ENCODE peak calls at places on chromosomes 13 and 19, in ten cellular contexts. One of them, this sample, is unnamed. For H3K4me1, the result is how much of the 10 kb centered on the place peaks cover.

GRCh38 chr19:29326849-29327840 is 114.2 kb upstream of the UQCRFS1 start:
- DNase-seq in psoas muscle: no peak
- DNase-seq in CD8-positive, alpha-beta memory T cell: no peak
- DNase-seq in astrocyte: no peak
- DNase-seq in BE2C: no peak
- DNase-seq in heart left ventricle: no peak
- DNase-seq in PC-3: no peak
- DNase-seq in tibial nerve: no peak
- DNase-seq in fibroblast of lung: no peak
- DNase-seq in hepatocyte: no peak
- DNase-seq in this sample: no peak

GRCh38 chr19:12331211-12331941 is 2.1 kb downstream of the ZNF563 start:
- DNase-seq in BE2C: no peak
- DNase-seq in CD8-positive, alpha-beta memory T cell: no peak
- DNase-seq in PC-3: no peak
- DNase-seq in fibroblast of lung: no peak
- DNase-seq in astrocyte: no peak
- DNase-seq in tibial nerve: no peak
- DNase-seq in heart left ventricle: no peak
- DNase-seq in psoas muscle: no peak
- DNase-seq in hepatocyte: peak
- DNase-seq in this sample: no peak

GRCh38 chr19:16442386-16443276 is 29.1 kb downstream of the EPS15L1 start:
- DNase-seq in hepatocyte: peak
- DNase-seq in psoas muscle: no peak
- DNase-seq in PC-3: no peak
- DNase-seq in CD8-positive, alpha-beta memory T cell: no peak
- DNase-seq in heart left ventricle: no peak
- DNase-seq in fibroblast of lung: no peak
- DNase-seq in astrocyte: no peak
- DNase-seq in BE2C: peak
- DNase-seq in tibial nerve: no peak
- DNase-seq in this sample: peak

GRCh38 chr13:59274958-59275727 is 888.6 kb downstream of the DIAPH3 start:
- DNase-seq in fibroblast of lung: no peak
- DNase-seq in hepatocyte: no peak
- DNase-seq in astrocyte: no peak
- DNase-seq in tibial nerve: no peak
- DNase-seq in PC-3: no peak
- DNase-seq in psoas muscle: no peak
- DNase-seq in heart left ventricle: no peak
- DNase-seq in BE2C: no peak
- DNase-seq in CD8-positive, alpha-beta memory T cell: no peak
- DNase-seq in this sample: no peak

GRCh38 chr13:64453831-64454230 is 2776.3 kb downstream of the PCDH9 start:
- DNase-seq in astrocyte: no peak
- DNase-seq in psoas muscle: no peak
- DNase-seq in CD8-positive, alpha-beta memory T cell: no peak
- DNase-seq in tibial nerve: no peak
- DNase-seq in BE2C: peak
- DNase-seq in hepatocyte: no peak
- DNase-seq in PC-3: no peak
- DNase-seq in fibroblast of lung: no peak
- DNase-seq in heart left ventricle: no peak
- DNase-seq in this sample: no peak

GRCh38 chr19:18519962-18520847 is 1.7 kb downstream of the ELL start:
- DNase-seq in astrocyte: peak
- DNase-seq in hepatocyte: peak
- DNase-seq in psoas muscle: peak
- DNase-seq in fibroblast of lung: peak
- DNase-seq in tibial nerve: peak
- DNase-seq in CD8-positive, alpha-beta memory T cell: peak
- DNase-seq in PC-3: peak
- DNase-seq in heart left ventricle: no peak
- DNase-seq in BE2C: peak
- DNase-seq in this sample: peak

GRCh38 chr13:29849731-29850212 is 645 bp downstream of the UBL3 start:
- DNase-seq in BE2C: peak
- DNase-seq in astrocyte: peak
- DNase-seq in psoas muscle: peak
- DNase-seq in heart left ventricle: peak
- DNase-seq in tibial nerve: peak
- DNase-seq in CD8-positive, alpha-beta memory T cell: peak
- DNase-seq in hepatocyte: peak
- DNase-seq in fibroblast of lung: peak
- DNase-seq in PC-3: peak
- DNase-seq in this sample: peak

GRCh38 chr13:109673477-109673876 is 112.9 kb downstream of the IRS2 start:
- DNase-seq in PC-3: no peak
- DNase-seq in CD8-positive, alpha-beta memory T cell: no peak
- DNase-seq in BE2C: no peak
- DNase-seq in hepatocyte: no peak
- DNase-seq in fibroblast of lung: no peak
- DNase-seq in psoas muscle: no peak
- DNase-seq in astrocyte: peak
- DNase-seq in heart left ventricle: no peak
- DNase-seq in tibial nerve: no peak
- DNase-seq in this sample: no peak

GRCh38 chr19:41626877-41627276 is at the start of gene CEACAM4:
- DNase-seq in BE2C: no peak
- DNase-seq in psoas muscle: no peak
- DNase-seq in fibroblast of lung: no peak
- DNase-seq in CD8-positive, alpha-beta memory T cell: no peak
- DNase-seq in astrocyte: no peak
- DNase-seq in PC-3: no peak
- DNase-seq in hepatocyte: no peak
- DNase-seq in tibial nerve: peak
- DNase-seq in heart left ventricle: no peak
- DNase-seq in this sample: peak

GRCh38 chr19:12639901-12640613 is 26.5 kb downstream of the MAN2B1 start:
- DNase-seq in heart left ventricle: peak
- DNase-seq in PC-3: peak
- DNase-seq in CD8-positive, alpha-beta memory T cell: peak
- DNase-seq in tibial nerve: peak
- DNase-seq in BE2C: peak
- DNase-seq in astrocyte: peak
- DNase-seq in psoas muscle: peak
- DNase-seq in fibroblast of lung: peak
- DNase-seq in hepatocyte: peak
- DNase-seq in this sample: peak

GRCh38 chr13:74683411-74683810 is 549.2 kb upstream of the KLF12 start:
- DNase-seq in CD8-positive, alpha-beta memory T cell: no peak
- DNase-seq in tibial nerve: no peak
- DNase-seq in BE2C: no peak
- DNase-seq in PC-3: peak
- DNase-seq in heart left ventricle: no peak
- DNase-seq in psoas muscle: no peak
- DNase-seq in fibroblast of lung: no peak
- DNase-seq in astrocyte: no peak
- DNase-seq in hepatocyte: no peak
- DNase-seq in this sample: no peak

GRCh38 chr13:112743451-112744305 is 53.8 kb downstream of the ATP11A start:
- DNase-seq in heart left ventricle: no peak
- DNase-seq in BE2C: no peak
- DNase-seq in hepatocyte: no peak
- DNase-seq in fibroblast of lung: no peak
- DNase-seq in PC-3: no peak
- DNase-seq in astrocyte: no peak
- DNase-seq in tibial nerve: no peak
- DNase-seq in psoas muscle: no peak
- DNase-seq in CD8-positive, alpha-beta memory T cell: no peak
- DNase-seq in this sample: no peak

GRCh38 chr19:44303976-44304568 is 753 bp downstream of the ZNF235 start:
- DNase-seq in BE2C: peak
- DNase-seq in psoas muscle: no peak
- DNase-seq in PC-3: peak
- DNase-seq in fibroblast of lung: no peak
- DNase-seq in heart left ventricle: no peak
- DNase-seq in tibial nerve: no peak
- DNase-seq in CD8-positive, alpha-beta memory T cell: no peak
- DNase-seq in hepatocyte: peak
- DNase-seq in astrocyte: peak
- DNase-seq in this sample: no peak

GRCh38 chr19:54923276-54923675 is 17.3 kb downstream of the NCR1 start:
- DNase-seq in psoas muscle: no peak
- DNase-seq in BE2C: no peak
- DNase-seq in hepatocyte: no peak
- DNase-seq in fibroblast of lung: no peak
- DNase-seq in PC-3: no peak
- DNase-seq in tibial nerve: no peak
- DNase-seq in CD8-positive, alpha-beta memory T cell: no peak
- DNase-seq in astrocyte: no peak
- DNase-seq in heart left ventricle: no peak
- DNase-seq in this sample: no peak

GRCh38 chr13:39565036-39565949 is 37.7 kb downstream of the LHFPL6 start:
- DNase-seq in tibial nerve: no peak
- DNase-seq in CD8-positive, alpha-beta memory T cell: no peak
- DNase-seq in psoas muscle: peak
- DNase-seq in hepatocyte: peak
- DNase-seq in PC-3: peak
- DNase-seq in heart left ventricle: no peak
- DNase-seq in astrocyte: peak
- DNase-seq in fibroblast of lung: peak
- DNase-seq in BE2C: no peak
- DNase-seq in this sample: no peak

GRCh38 chr13:100512422-100512821 is 76.2 kb downstream of the GGACT start:
- DNase-seq in BE2C: no peak
- DNase-seq in PC-3: no peak
- DNase-seq in fibroblast of lung: peak
- DNase-seq in astrocyte: peak
- DNase-seq in hepatocyte: no peak
- DNase-seq in psoas muscle: no peak
- DNase-seq in heart left ventricle: no peak
- DNase-seq in CD8-positive, alpha-beta memory T cell: no peak
- DNase-seq in tibial nerve: no peak
- DNase-seq in this sample: no peak

GRCh38 chr19:9498183-9498902 is at the start of gene ZNF560:
- DNase-seq in heart left ventricle: peak
- DNase-seq in BE2C: peak
- DNase-seq in hepatocyte: no peak
- DNase-seq in psoas muscle: no peak
- DNase-seq in fibroblast of lung: peak
- DNase-seq in astrocyte: peak
- DNase-seq in CD8-positive, alpha-beta memory T cell: no peak
- DNase-seq in PC-3: no peak
- DNase-seq in tibial nerve: no peak
- DNase-seq in this sample: no peak

DNA sequence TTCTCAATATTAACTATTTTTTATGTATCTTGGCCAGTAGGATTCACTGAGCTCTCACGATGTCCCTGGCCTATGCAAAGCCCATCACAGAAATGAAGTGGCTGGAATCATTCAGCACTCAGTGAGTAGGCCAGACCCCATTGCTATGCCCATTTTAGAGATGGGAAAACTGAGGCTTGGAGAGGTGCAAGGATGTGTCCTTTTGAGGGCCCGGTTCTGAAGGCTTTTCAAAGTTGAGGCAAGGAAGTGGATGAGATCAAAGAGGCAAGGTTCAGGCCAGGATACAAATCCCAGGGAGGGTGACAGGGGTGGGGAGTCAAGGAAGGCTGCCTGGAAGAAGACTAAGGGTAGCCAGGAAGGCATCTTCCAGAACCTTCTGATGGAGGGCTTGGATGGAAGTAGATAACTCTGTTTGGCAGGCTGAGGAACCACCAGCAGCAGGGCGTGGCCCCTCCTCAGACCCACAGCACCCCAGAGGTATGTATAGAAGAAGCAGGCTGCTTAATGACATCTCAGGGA is 18.8 kb upstream of the ERCC1 start:
- DNase-seq in heart left ventricle: no peak
- DNase-seq in fibroblast of lung: no peak
- DNase-seq in tibial nerve: no peak
- DNase-seq in hepatocyte: no peak
- DNase-seq in psoas muscle: no peak
- DNase-seq in BE2C: no peak
- DNase-seq in PC-3: no peak
- DNase-seq in CD8-positive, alpha-beta memory T cell: no peak
- DNase-seq in astrocyte: no peak
- DNase-seq in this sample: no peak
- H3K4me1 ChIP-seq in heart left ventricle: under half
- H3K4me1 ChIP-seq in fibroblast of lung: under half
- H3K4me1 ChIP-seq in tibial nerve: half or more
- H3K4me1 ChIP-seq in hepatocyte: under half
- H3K4me1 ChIP-seq in psoas muscle: under half
- H3K4me1 ChIP-seq in BE2C: under half
- H3K4me1 ChIP-seq in PC-3: under half
- H3K4me1 ChIP-seq in CD8-positive, alpha-beta memory T cell: under half
- H3K4me1 ChIP-seq in astrocyte: under half
- H3K4me1 ChIP-seq in this sample: under half

GRCh38 chr19:11024259-11024658 is 63.4 kb downstream of the SMARCA4 start:
- DNase-seq in psoas muscle: peak
- DNase-seq in tibial nerve: no peak
- DNase-seq in astrocyte: no peak
- DNase-seq in BE2C: no peak
- DNase-seq in CD8-positive, alpha-beta memory T cell: no peak
- DNase-seq in hepatocyte: no peak
- DNase-seq in fibroblast of lung: no peak
- DNase-seq in PC-3: no peak
- DNase-seq in heart left ventricle: no peak
- DNase-seq in this sample: no peak
- H3K4me1 ChIP-seq in psoas muscle: under half
- H3K4me1 ChIP-seq in tibial nerve: under half
- H3K4me1 ChIP-seq in astrocyte: under half
- H3K4me1 ChIP-seq in BE2C: under half
- H3K4me1 ChIP-seq in CD8-positive, alpha-beta memory T cell: under half
- H3K4me1 ChIP-seq in hepatocyte: under half
- H3K4me1 ChIP-seq in fibroblast of lung: under half
- H3K4me1 ChIP-seq in PC-3: under half
- H3K4me1 ChIP-seq in heart left ventricle: under half
- H3K4me1 ChIP-seq in this sample: under half

GRCh38 chr13:48630291-48630690 is 23.4 kb upstream of the CYSLTR2 start:
- DNase-seq in tibial nerve: no peak
- DNase-seq in hepatocyte: no peak
- DNase-seq in fibroblast of lung: no peak
- DNase-seq in BE2C: no peak
- DNase-seq in CD8-positive, alpha-beta memory T cell: no peak
- DNase-seq in heart left ventricle: no peak
- DNase-seq in PC-3: no peak
- DNase-seq in astrocyte: no peak
- DNase-seq in psoas muscle: no peak
- DNase-seq in this sample: no peak
- H3K4me1 ChIP-seq in tibial nerve: under half
- H3K4me1 ChIP-seq in hepatocyte: under half
- H3K4me1 ChIP-seq in fibroblast of lung: under half
- H3K4me1 ChIP-seq in BE2C: under half
- H3K4me1 ChIP-seq in CD8-positive, alpha-beta memory T cell: under half
- H3K4me1 ChIP-seq in heart left ventricle: under half
- H3K4me1 ChIP-seq in PC-3: under half
- H3K4me1 ChIP-seq in astrocyte: under half
- H3K4me1 ChIP-seq in psoas muscle: under half
- H3K4me1 ChIP-seq in this sample: under half

DNA sequence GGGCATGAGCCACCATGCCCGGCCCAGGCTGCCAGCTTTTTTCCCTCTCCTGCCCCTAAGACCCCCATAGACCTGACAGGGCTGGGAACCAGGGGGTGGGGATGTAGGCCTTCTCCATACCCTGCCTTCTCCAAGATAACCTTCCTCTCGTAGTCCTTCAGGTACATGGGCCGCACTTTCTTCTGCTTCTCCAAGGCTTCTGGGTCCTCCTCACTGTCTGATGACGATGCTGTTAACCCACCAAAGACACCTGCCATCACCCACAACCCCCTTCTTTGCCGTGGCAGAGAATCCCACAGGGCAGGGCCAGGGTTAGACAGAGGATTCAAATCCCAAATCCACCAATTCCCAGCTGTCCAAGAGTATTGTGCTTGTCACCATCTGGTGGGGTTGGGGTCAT is 3.2 kb downstream of the KRI1 start:
- DNase-seq in CD8-positive, alpha-beta memory T cell: no peak
- DNase-seq in astrocyte: no peak
- DNase-seq in fibroblast of lung: no peak
- DNase-seq in BE2C: no peak
- DNase-seq in PC-3: no peak
- DNase-seq in hepatocyte: no peak
- DNase-seq in psoas muscle: no peak
- DNase-seq in heart left ventricle: no peak
- DNase-seq in tibial nerve: no peak
- DNase-seq in this sample: no peak
- H3K4me1 ChIP-seq in CD8-positive, alpha-beta memory T cell: under half
- H3K4me1 ChIP-seq in astrocyte: under half
- H3K4me1 ChIP-seq in fibroblast of lung: under half
- H3K4me1 ChIP-seq in BE2C: under half
- H3K4me1 ChIP-seq in PC-3: under half
- H3K4me1 ChIP-seq in hepatocyte: under half
- H3K4me1 ChIP-seq in psoas muscle: under half
- H3K4me1 ChIP-seq in heart left ventricle: under half
- H3K4me1 ChIP-seq in tibial nerve: under half
- H3K4me1 ChIP-seq in this sample: under half

This sample was measured in left ventricle myocardium inferior.